ENCODE peak calls at places on chromosomes 5 and 9, in seven cellular contexts. Z is GM06990, H is heart right ventricle, O is Caco-2, F is astrocyte, U is right atrium auricular region, T is progenitor cell of endocrine pancreas. B is an unnamed sample.
A peak's percentile ranks its signal among the peaks of the same experiment; 100 is the strongest.

GRCh38 chr9:121885345-121885901 is 207.7 kb downstream of the TTLL11 start:
- DNase-seq in Z (no peak), H (no peak), O (no peak), F (peak; percentile 93), U (no peak), T (no peak), B (peak; percentile 54)

GRCh38 chr5:1654786-1655495 is 131.2 kb upstream of the LPCAT1 start:
- DNase-seq in Z (no peak), H (no peak), O (no peak), F (no peak), U (no peak), T (no peak), B (no peak)

GRCh38 chr5:13252701-13253100 is 691.8 kb downstream of the DNAH5 start:
- DNase-seq in Z (no peak), H (no peak), O (no peak), F (no peak), U (no peak), T (no peak), B (no peak)

GRCh38 chr5:118733394-118733793 is 255.0 kb downstream of the DTWD2 start:
- DNase-seq in Z (no peak), H (no peak), O (no peak), F (no peak), U (no peak), T (no peak), B (no peak)

GRCh38 chr5:159106193-159106568 is 6.5 kb upstream of the EBF1 start:
- DNase-seq in Z (no peak), H (no peak), O (no peak), F (no peak), U (no peak), T (no peak), B (no peak)

GRCh38 chr9:100587375-100587774 is 9.5 kb downstream of the CAVIN4 start:
- DNase-seq in Z (no peak), H (no peak), O (no peak), F (peak; percentile 83), U (no peak), T (no peak), B (no peak)

GRCh38 chr5:66246621-66247020 is 102.5 kb downstream of the SREK1 start:
- DNase-seq in Z (no peak), H (no peak), O (no peak), F (peak; percentile 78), U (no peak), T (no peak), B (no peak)

GRCh38 chr9:130043654-130044623 is 950 bp upstream of the FNBP1 start:
- DNase-seq in Z (no peak), H (peak; percentile 42), O (peak; percentile 55), F (peak; percentile 75), U (peak; percentile 83), T (peak; percentile 12), B (no peak)

GRCh38 chr5:181232593-181232992 is 9.5 kb downstream of the TRIM41 start:
- DNase-seq in Z (no peak), H (no peak), O (no peak), F (no peak), U (no peak), T (no peak), B (no peak)

GRCh38 chr5:123855630-123856029 is 343.7 kb downstream of the CSNK1G3 start:
- DNase-seq in Z (no peak), H (no peak), O (no peak), F (peak; percentile 66), U (no peak), T (no peak), B (peak; percentile 63)

GRCh38 chr5:145848854-145849253 is 13.7 kb upstream of the PRELID2 start:
- DNase-seq in Z (no peak), H (no peak), O (no peak), F (peak; percentile 52), U (no peak), T (no peak), B (no peak)

GRCh38 chr9:6931913-6932312 is 174.1 kb downstream of the KDM4C start:
- DNase-seq in Z (no peak), H (no peak), O (peak; percentile 15), F (peak; percentile 90), U (peak; percentile 66), T (no peak), B (no peak)

GRCh38 chr9:69470186-69470977 is 145.4 kb downstream of the ENTREP1 start:
- DNase-seq in Z (no peak), H (no peak), O (peak; percentile 1), F (no peak), U (no peak), T (no peak), B (no peak)

GRCh38 chr5:136006767-136007251 is 22.0 kb upstream of the TGFBI start:
- DNase-seq in Z (no peak), H (no peak), O (no peak), F (peak; percentile 98), U (peak; percentile 50), T (no peak), B (peak; percentile 50)

GRCh38 chr5:148910686-148911361 is 84.4 kb downstream of the ADRB2 start:
- DNase-seq in Z (no peak), H (peak; percentile 25), O (no peak), F (peak; percentile 53), U (no peak), T (no peak), B (no peak)

GRCh38 chr5:132207783-132208182 is 19.9 kb downstream of the P4HA2 start:
- DNase-seq in Z (no peak), H (no peak), O (no peak), F (no peak), U (peak; percentile 7), T (no peak), B (no peak)

GRCh38 chr5:178290376-178290775 is 57.8 kb upstream of the PHYKPL start:
- DNase-seq in Z (no peak), H (peak; percentile 9), O (no peak), F (no peak), U (no peak), T (no peak), B (no peak)

GRCh38 chr5:172941067-172941516 is 18.1 kb upstream of the RPL26L1 start:
- DNase-seq in Z (no peak), H (no peak), O (no peak), F (no peak), U (no peak), T (no peak), B (no peak)

GRCh38 chr5:169435506-169436230 is 134.7 kb upstream of the SLIT3 start:
- DNase-seq in Z (no peak), H (no peak), O (no peak), F (no peak), U (no peak), T (no peak), B (no peak)

GRCh38 chr5:139354186-139354585 is 12.5 kb downstream of the PAIP2 start:
- DNase-seq in Z (no peak), H (no peak), O (no peak), F (no peak), U (no peak), T (no peak), B (no peak)

GRCh38 chr9:124290053-124290581 is 32.4 kb downstream of the NEK6 start:
- DNase-seq in Z (peak; percentile 70), H (no peak), O (no peak), F (no peak), U (no peak), T (no peak), B (no peak)

GRCh38 chr5:147369742-147370374 is 135.0 kb downstream of the STK32A start:
- DNase-seq in Z (no peak), H (no peak), O (no peak), F (peak; percentile 38), U (no peak), T (no peak), B (no peak)

GRCh38 chr5:151709109-151709735 is 22.5 kb upstream of the SPARC start:
- DNase-seq in Z (no peak), H (no peak), O (no peak), F (no peak), U (no peak), T (no peak), B (no peak)

DNA sequence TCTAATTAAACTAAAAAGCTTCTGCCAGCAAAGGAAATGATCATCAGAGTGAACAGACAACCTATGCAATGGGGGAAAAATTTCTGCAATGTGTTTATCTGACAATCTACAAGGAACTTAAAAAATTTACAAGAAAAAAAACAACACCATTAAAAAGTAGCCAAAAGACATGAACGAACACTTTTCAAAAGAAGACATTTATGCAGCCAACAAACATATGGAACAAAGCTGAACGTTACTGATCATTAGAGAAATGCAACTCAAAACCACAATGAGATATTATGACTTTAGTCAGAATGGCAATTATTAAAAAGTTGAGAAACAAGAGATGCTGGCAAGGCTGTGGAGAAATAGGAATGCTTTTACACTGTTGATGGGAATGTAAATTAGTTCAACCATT is 530.4 kb upstream of the DAB2 start:
- DNase-seq in Z (no peak), H (no peak), O (no peak), F (no peak), U (no peak), T (no peak), B (no peak)
- TF ChIP-seq CTCF in Z (no peak), H (no peak), O (no peak), F (no peak), U (no peak), T (no peak), B (no peak)

GRCh38 chr9:35522189-35522588 is 32.3 kb downstream of the RUSC2 start:
- DNase-seq in Z (no peak), H (no peak), O (no peak), F (no peak), U (no peak), T (no peak), B (no peak)
- TF ChIP-seq CTCF in Z (no peak), H (no peak), O (no peak), F (peak; percentile 12), U (no peak), T (peak; percentile 10), B (peak; percentile 20)

DNA sequence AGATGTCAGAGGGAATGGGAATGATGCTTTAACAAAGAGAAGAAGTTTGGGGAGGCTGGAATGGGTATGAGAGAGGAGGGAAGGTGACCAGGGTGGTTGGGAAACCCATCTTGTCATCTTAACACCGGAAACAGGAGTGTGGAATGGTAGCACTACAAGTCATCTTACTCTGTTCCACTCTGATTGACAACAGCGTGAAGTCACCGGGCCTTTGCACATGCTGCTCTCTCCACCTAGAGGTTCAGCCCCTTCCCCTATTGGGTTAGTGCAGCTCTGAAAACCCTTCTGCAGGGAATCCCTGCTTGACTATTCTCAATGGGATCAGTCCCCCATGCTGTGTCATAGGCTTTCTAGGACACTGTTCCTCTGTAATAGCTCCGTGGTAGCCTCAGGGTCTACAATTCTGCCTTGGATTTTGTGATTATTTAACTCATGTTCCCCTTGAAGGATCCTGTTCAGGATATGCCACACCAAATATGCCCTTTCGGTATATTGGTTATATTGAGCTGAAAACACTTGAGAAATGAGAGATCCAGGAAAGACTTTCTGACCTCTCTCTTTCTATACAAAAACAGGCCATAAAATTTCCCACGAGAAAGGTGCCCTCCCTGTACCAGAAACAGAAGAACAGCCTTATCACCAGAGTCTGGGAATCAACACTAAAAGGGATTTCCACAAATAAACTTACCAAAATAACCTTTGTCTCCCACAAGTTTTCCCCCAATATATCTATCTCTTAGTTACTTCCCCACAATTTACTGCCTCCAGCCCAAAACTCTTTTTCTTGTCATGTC is 86.3 kb downstream of the TLE1 start:
- DNase-seq in Z (no peak), H (no peak), O (no peak), F (no peak), U (no peak), T (no peak), B (no peak)
- TF ChIP-seq CTCF in Z (no peak), H (no peak), O (no peak), F (no peak), U (no peak), T (no peak), B (no peak)

GRCh38 chr9:133679466-133680051 is 43.4 kb downstream of the DBH start:
- DNase-seq in Z (no peak), H (peak; percentile 38), O (no peak), F (no peak), U (no peak), T (no peak), B (no peak)
- TF ChIP-seq CTCF in Z (no peak), H (no peak), O (no peak), F (no peak), U (no peak), T (no peak), B (no peak)

GRCh38 chr5:128966375-128966774 is 1.1 kb downstream of the SLC27A6 start:
- DNase-seq in Z (no peak), H (no peak), O (no peak), F (no peak), U (no peak), T (no peak), B (no peak)
- TF ChIP-seq CTCF in Z (no peak), H (no peak), O (no peak), F (no peak), U (no peak), T (peak; percentile 38), B (no peak)